ENCODE peak calls at places on chromosome 7, in ten cellular contexts. C, F, U, W, J, H, P, X, I and G are unnamed samples.
A peak's percentile ranks its signal among the peaks of the same experiment; 100 is the strongest.

GRCh38 chr7:80821781-80822180 is 97.1 kb downstream of the SEMA3C start:
- DNase-seq in J (no peak), W (no peak), P (no peak), U (no peak), H (no peak), I (no peak), F (no peak), C (no peak), X (no peak), G (no peak)

GRCh38 chr7:158314394-158314793 is 273.2 kb downstream of the PTPRN2 start:
- DNase-seq in J (no peak), U (no peak), H (no peak), P (no peak), I (no peak), F (peak; percentile 27), W (no peak), C (no peak), X (no peak), G (no peak)

GRCh38 chr7:8938036-8938435 is 504.6 kb downstream of the NXPH1 start:
- DNase-seq in J (no peak), W (no peak), C (no peak), P (no peak), H (peak; percentile 23), U (no peak), F (no peak), X (no peak), I (no peak), G (no peak)

GRCh38 chr7:51253157-51253556 is 63.5 kb downstream of the COBL start:
- DNase-seq in J (no peak), W (no peak), X (no peak), I (no peak), F (no peak), U (no peak), C (no peak), P (no peak), H (no peak), G (no peak)

GRCh38 chr7:134767567-134768168 is 11.8 kb upstream of the CALD1 start:
- DNase-seq in F (no peak), W (no peak), P (no peak), C (no peak), X (peak; percentile 64), H (no peak), I (no peak), J (no peak), U (no peak), G (no peak)

GRCh38 chr7:1169409-1170368 is 9.7 kb upstream of the ZFAND2A start:
- DNase-seq in I (no peak), P (peak; percentile 85), W (peak; percentile 95), C (peak; percentile 90), U (peak; percentile 92), F (peak; percentile 98), J (peak; percentile 51), H (peak; percentile 92), X (peak; percentile 95), G (no peak)

GRCh38 chr7:767580-767940 is 40.5 kb upstream of the PRKAR1B start:
- DNase-seq in W (no peak), H (no peak), I (no peak), J (peak; percentile 71), P (no peak), F (no peak), X (no peak), C (no peak), U (no peak), G (no peak)

GRCh38 chr7:37448057-37448636 is 517 bp downstream of the ELMO1 start:
- DNase-seq in J (no peak), C (peak; percentile 17), X (no peak), U (peak; percentile 68), F (no peak), H (peak; percentile 46), W (peak; percentile 36), P (peak; percentile 36), I (no peak), G (no peak)

GRCh38 chr7:133364959-133365680 is 112.2 kb downstream of the EXOC4 start:
- DNase-seq in X (no peak), J (no peak), F (no peak), I (no peak), U (no peak), W (no peak), H (no peak), P (no peak), C (no peak), G (no peak)
- TF ChIP-seq POLR2AphosphoS5 in X (no peak), J (no peak), F (no peak), I (no peak), U (no peak), W (no peak), H (no peak), P (no peak), C (no peak), G (no peak)

DNA sequence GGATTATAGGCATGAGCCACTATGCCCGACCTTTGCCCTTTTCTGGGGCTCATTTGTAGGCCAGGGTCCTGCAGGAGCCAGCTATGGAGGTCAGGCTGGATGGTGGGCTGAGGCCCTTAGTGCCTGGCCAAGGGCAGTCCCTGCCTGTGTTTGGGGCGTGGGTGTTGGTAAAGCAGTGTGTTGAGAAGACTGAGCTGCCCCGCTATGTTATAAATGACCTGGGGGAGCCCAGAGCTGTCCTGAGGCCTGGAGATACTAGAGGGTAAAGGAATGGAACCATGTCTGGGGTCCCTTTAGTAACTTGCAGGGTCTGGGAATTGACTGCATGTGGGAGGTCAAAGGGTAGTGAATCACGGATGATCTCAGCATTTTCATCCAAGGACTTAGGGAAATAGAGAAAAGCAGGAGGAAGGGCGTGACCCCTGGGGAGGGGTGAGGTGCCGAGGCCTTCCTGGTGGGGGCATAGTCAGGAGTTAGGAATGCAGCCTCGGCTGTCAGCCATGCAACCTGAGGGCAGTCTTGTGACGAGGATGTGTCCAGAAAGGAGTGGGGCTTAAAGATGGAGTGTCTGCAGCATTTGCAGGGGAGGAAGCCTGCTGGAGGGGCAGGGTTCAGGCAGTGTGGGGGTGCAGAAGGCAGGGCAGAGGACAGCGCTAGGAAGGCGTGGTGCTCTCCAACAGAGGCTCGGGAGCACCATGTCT is 31.5 kb downstream of the TMEM248 start:
- DNase-seq in C (peak; percentile 26), W (no peak), P (no peak), X (no peak), J (no peak), H (no peak), U (no peak), I (peak; percentile 52), F (no peak), G (no peak)
- TF ChIP-seq POLR2AphosphoS5 in C (no peak), W (no peak), P (no peak), X (no peak), J (no peak), H (no peak), U (no peak), I (no peak), F (no peak), G (no peak)

DNA sequence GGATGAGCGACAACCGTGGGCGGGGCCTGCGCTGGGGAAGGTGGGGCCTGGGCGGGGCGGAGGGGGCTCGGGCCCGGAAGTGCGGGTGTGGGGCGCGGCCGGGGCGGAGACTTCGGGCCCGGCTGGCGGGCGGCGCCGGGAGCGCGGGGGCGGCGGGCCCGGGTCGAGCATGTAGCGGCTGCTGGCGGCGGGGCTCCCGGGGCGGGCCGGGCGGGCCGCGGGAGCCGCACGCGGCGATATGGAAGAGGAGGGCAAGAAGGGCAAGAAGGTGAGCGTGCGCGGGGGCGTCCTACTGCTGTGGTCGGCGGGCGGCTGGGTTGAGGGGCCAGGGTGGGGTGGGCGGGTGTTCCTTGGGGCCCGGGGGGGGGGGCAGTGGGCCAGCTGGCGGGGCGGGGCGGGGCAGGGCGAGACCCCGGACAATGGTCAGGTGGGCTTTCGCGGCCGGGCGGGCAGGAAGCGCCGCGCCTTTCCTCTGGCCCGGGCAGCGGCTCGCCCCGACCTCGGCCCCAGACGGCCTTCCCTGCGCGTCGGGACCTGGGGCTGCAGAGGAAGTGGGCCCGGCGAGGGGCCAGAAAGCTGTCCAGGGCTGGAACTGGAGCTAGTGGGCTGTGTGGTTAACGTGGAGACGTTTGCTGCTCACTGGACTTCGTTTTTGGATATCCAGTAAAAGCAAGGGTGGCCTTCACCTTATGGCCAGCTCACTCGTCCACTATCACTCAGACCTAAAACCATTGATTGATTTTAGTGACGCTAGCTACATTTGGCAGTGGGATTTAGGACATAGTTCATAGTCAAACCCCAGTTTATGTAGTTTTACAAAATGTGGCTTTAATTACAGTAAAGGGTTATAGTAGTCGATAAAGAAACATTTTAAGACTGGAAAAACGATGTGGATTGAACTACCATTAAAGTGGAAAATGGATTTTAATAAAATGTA is at the start of gene CCM2:
- DNase-seq in J (no peak), I (no peak), X (no peak), C (peak; percentile 54), U (peak; percentile 81), H (peak; percentile 60), F (no peak), W (no peak), P (no peak), G (no peak)
- TF ChIP-seq POLR2AphosphoS5 in J (no peak), I (no peak), X (peak; percentile 20), C (no peak), U (peak; percentile 15), H (no peak), F (no peak), W (no peak), P (no peak), G (no peak)

GRCh38 chr7:30285067-30285530 is 702 bp downstream of the ZNRF2 start:
- DNase-seq in X (no peak), C (peak; percentile 33), W (peak; percentile 19), P (no peak), J (peak; percentile 10), I (no peak), H (peak; percentile 28), F (no peak), U (peak; percentile 68), G (no peak)

GRCh38 chr7:30286749-30287148 is 2.4 kb downstream of the ZNRF2 start:
- DNase-seq in C (no peak), F (no peak), U (no peak), X (no peak), P (no peak), I (no peak), H (no peak), W (no peak), J (no peak), G (no peak)

GRCh38 chr7:30284298-30285066 is at the start of gene ZNRF2:
- DNase-seq in U (peak; percentile 100), P (peak; percentile 80), I (peak; percentile 97), H (peak; percentile 100), W (peak; percentile 81), C (peak; percentile 99), X (peak; percentile 100), J (peak; percentile 99), F (peak; percentile 96), G (no peak)

GRCh38 chr7:30282735-30283134 is 1.7 kb upstream of the ZNRF2 start:
- DNase-seq in U (no peak), P (no peak), F (no peak), H (no peak), I (no peak), C (no peak), X (no peak), W (no peak), J (no peak), G (no peak)

DNA sequence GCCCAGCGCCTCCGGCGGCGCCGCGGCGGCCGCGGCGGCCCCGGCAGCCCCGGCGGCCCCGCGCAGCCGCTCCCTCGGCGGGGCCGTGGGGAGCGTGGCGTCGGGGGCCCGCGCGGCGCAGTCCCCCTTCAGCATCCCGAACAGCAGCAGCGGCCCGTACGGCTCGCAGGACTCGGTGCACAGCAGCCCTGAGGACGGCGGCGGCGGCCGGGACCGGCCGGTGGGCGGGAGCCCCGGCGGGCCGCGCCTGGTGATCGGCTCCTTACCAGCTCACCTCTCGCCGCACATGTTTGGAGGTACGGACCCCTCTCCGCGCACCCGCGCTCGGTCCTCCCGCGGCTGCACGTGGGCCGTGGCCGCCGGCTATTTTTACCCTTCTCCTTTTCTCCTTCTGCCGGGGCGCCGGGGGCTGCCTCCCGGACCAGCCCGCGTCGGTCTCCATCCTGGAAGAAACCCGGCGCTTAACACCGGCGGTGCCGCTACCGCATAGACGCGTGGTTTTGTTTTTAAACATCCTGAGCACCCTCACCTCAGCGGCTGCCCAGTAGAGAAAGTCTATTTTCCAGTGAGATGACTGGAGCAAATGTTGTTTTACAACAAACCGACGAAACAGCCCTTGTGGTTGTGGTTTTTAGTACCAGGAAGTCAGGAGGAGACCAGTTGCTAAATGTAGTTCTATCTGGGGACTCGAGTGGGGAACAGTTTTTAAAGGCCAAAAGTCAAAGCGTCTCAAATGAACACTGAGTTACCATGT is 1.3 kb downstream of the ZNRF2 start:
- DNase-seq in P (no peak), W (no peak), X (no peak), I (no peak), C (peak; percentile 52), F (peak; percentile 71), J (peak; percentile 20), U (no peak), H (peak; percentile 49), G (no peak)
- TF ChIP-seq POLR2AphosphoS5 in P (no peak), W (no peak), X (peak; percentile 25), I (no peak), C (peak; percentile 56), F (peak; percentile 23), J (peak; percentile 53), U (peak; percentile 11), H (peak; percentile 54), G (no peak)